ENCODE peak calls at places on chromosomes 12 and 14, in five cellular contexts. One of them, this sample, is unnamed.

GRCh38 chr12:28032811-28033537 is 60.4 kb upstream of the PTHLH start:
- DNase-seq in AG20443: peak; percentile 35
- DNase-seq in IMR-90: peak; percentile 24
- DNase-seq in aorta: no peak
- DNase-seq in effector CD4-positive, alpha-beta T cell: no peak
- DNase-seq in this sample: peak; percentile 66

GRCh38 chr14:61662437-61663311 is 32.6 kb upstream of the HIF1A start:
- DNase-seq in effector CD4-positive, alpha-beta T cell: peak; percentile 28
- DNase-seq in IMR-90: peak; percentile 75
- DNase-seq in AG20443: peak; percentile 47
- DNase-seq in aorta: no peak
- DNase-seq in this sample: peak; percentile 46

GRCh38 chr14:81533212-81533535 is 479 bp downstream of the SEL1L start:
- DNase-seq in effector CD4-positive, alpha-beta T cell: no peak
- DNase-seq in IMR-90: no peak
- DNase-seq in aorta: no peak
- DNase-seq in AG20443: no peak
- DNase-seq in this sample: no peak

GRCh38 chr14:57498659-57499058 is 5.0 kb upstream of the CCDC198 start:
- DNase-seq in IMR-90: no peak
- DNase-seq in effector CD4-positive, alpha-beta T cell: no peak
- DNase-seq in aorta: no peak
- DNase-seq in AG20443: no peak
- DNase-seq in this sample: no peak

GRCh38 chr12:229441-230191 is 15.7 kb upstream of the SLC6A12 start:
- DNase-seq in aorta: no peak
- DNase-seq in effector CD4-positive, alpha-beta T cell: no peak
- DNase-seq in AG20443: no peak
- DNase-seq in IMR-90: no peak
- DNase-seq in this sample: no peak

GRCh38 chr12:3046441-3047200 is 30.6 kb upstream of the TSPAN9 start:
- DNase-seq in AG20443: peak; percentile 42
- DNase-seq in effector CD4-positive, alpha-beta T cell: no peak
- DNase-seq in IMR-90: no peak
- DNase-seq in aorta: peak; percentile 26
- DNase-seq in this sample: peak; percentile 55

GRCh38 chr12:113232787-113233585 is 11.7 kb downstream of the TPCN1 start:
- DNase-seq in aorta: peak; percentile 86
- DNase-seq in AG20443: peak; percentile 75
- DNase-seq in IMR-90: no peak
- DNase-seq in effector CD4-positive, alpha-beta T cell: peak; percentile 58
- DNase-seq in this sample: peak; percentile 69

GRCh38 chr14:63524537-63525155 is 18.5 kb downstream of the PPP2R5E start:
- DNase-seq in IMR-90: no peak
- DNase-seq in AG20443: no peak
- DNase-seq in effector CD4-positive, alpha-beta T cell: no peak
- DNase-seq in aorta: no peak
- DNase-seq in this sample: no peak

GRCh38 chr14:91870001-91870400 is 2.7 kb upstream of the TC2N start:
- DNase-seq in AG20443: no peak
- DNase-seq in IMR-90: no peak
- DNase-seq in effector CD4-positive, alpha-beta T cell: peak; percentile 75
- DNase-seq in aorta: no peak
- DNase-seq in this sample: no peak

GRCh38 chr14:101231828-101232227 is 328.3 kb upstream of the RTL1 start:
- DNase-seq in effector CD4-positive, alpha-beta T cell: no peak
- DNase-seq in aorta: peak; percentile 45
- DNase-seq in AG20443: no peak
- DNase-seq in IMR-90: no peak
- DNase-seq in this sample: no peak

GRCh38 chr12:11209098-11209497 is 22.4 kb upstream of the TAS2R42 start:
- DNase-seq in IMR-90: no peak
- DNase-seq in aorta: no peak
- DNase-seq in effector CD4-positive, alpha-beta T cell: no peak
- DNase-seq in AG20443: no peak
- DNase-seq in this sample: no peak

GRCh38 chr12:124510301-124510970 is 57.0 kb downstream of the NCOR2 start:
- DNase-seq in aorta: peak; percentile 78
- DNase-seq in AG20443: no peak
- DNase-seq in IMR-90: no peak
- DNase-seq in effector CD4-positive, alpha-beta T cell: no peak
- DNase-seq in this sample: no peak

GRCh38 chr12:5259523-5259922 is 172.4 kb upstream of the NTF3 start:
- DNase-seq in aorta: no peak
- DNase-seq in AG20443: no peak
- DNase-seq in IMR-90: peak; percentile 49
- DNase-seq in effector CD4-positive, alpha-beta T cell: no peak
- DNase-seq in this sample: peak; percentile 75

GRCh38 chr14:105351920-105352871 is 37.6 kb downstream of the PACS2 start:
- DNase-seq in IMR-90: peak; percentile 85
- DNase-seq in AG20443: peak; percentile 93
- DNase-seq in effector CD4-positive, alpha-beta T cell: peak; percentile 82
- DNase-seq in aorta: peak; percentile 92
- DNase-seq in this sample: peak; percentile 83

GRCh38 chr14:76413962-76414665 is 38.2 kb downstream of the ESRRB start:
- DNase-seq in IMR-90: no peak
- DNase-seq in AG20443: no peak
- DNase-seq in effector CD4-positive, alpha-beta T cell: no peak
- DNase-seq in aorta: no peak
- DNase-seq in this sample: no peak

GRCh38 chr12:43370299-43370698 is 181.7 kb downstream of the ADAMTS20 start:
- DNase-seq in aorta: no peak
- DNase-seq in AG20443: no peak
- DNase-seq in IMR-90: peak; percentile 74
- DNase-seq in effector CD4-positive, alpha-beta T cell: no peak
- DNase-seq in this sample: peak; percentile 18

GRCh38 chr14:95519699-95520098 is 3.2 kb upstream of the SYNE3 start:
- DNase-seq in aorta: peak; percentile 93
- DNase-seq in AG20443: peak; percentile 88
- DNase-seq in effector CD4-positive, alpha-beta T cell: peak; percentile 55
- DNase-seq in IMR-90: peak; percentile 77
- DNase-seq in this sample: peak; percentile 92